ENCODE peak calls at places on chromosomes 12 and 14, in six cellular contexts. One of them, this sample, is unnamed.

GRCh38 chr12:26214121-26214520 is 18.7 kb downstream of the SSPN start:
- ATAC-seq in HepG2: no peak
- ATAC-seq in A549: no peak
- ATAC-seq in K562: no peak
- ATAC-seq in upper lobe of left lung: no peak
- ATAC-seq in GM12878: no peak
- ATAC-seq in this sample: no peak

GRCh38 chr12:51959211-51959610 is 7.7 kb downstream of the ACVR1B start:
- ATAC-seq in HepG2: peak
- ATAC-seq in A549: no peak
- ATAC-seq in K562: no peak
- ATAC-seq in upper lobe of left lung: no peak
- ATAC-seq in GM12878: no peak
- ATAC-seq in this sample: peak

GRCh38 chr14:65462411-65462810 is 49.9 kb downstream of the FUT8 start:
- ATAC-seq in HepG2: no peak
- ATAC-seq in A549: no peak
- ATAC-seq in K562: no peak
- ATAC-seq in upper lobe of left lung: no peak
- ATAC-seq in GM12878: peak
- ATAC-seq in this sample: no peak

GRCh38 chr14:28767851-28768548 is 1.4 kb downstream of the FOXG1 start:
- ATAC-seq in HepG2: peak
- ATAC-seq in A549: peak
- ATAC-seq in K562: peak
- ATAC-seq in upper lobe of left lung: no peak
- ATAC-seq in GM12878: no peak
- ATAC-seq in this sample: no peak

GRCh38 chr12:42780671-42781070 is 191.1 kb upstream of the PRICKLE1 start:
- ATAC-seq in HepG2: no peak
- ATAC-seq in A549: no peak
- ATAC-seq in K562: no peak
- ATAC-seq in upper lobe of left lung: no peak
- ATAC-seq in GM12878: no peak
- ATAC-seq in this sample: no peak

GRCh38 chr12:85688837-85689236 is 147.4 kb downstream of the RASSF9 start:
- ATAC-seq in HepG2: no peak
- ATAC-seq in A549: peak
- ATAC-seq in K562: no peak
- ATAC-seq in upper lobe of left lung: no peak
- ATAC-seq in GM12878: no peak
- ATAC-seq in this sample: no peak

GRCh38 chr14:51650721-51651387 is 856 bp upstream of the FRMD6 start:
- ATAC-seq in HepG2: no peak
- ATAC-seq in A549: peak
- ATAC-seq in K562: no peak
- ATAC-seq in upper lobe of left lung: no peak
- ATAC-seq in GM12878: no peak
- ATAC-seq in this sample: no peak

GRCh38 chr12:52249041-52249461 is 16.0 kb downstream of the KRT7 start:
- ATAC-seq in HepG2: no peak
- ATAC-seq in A549: peak
- ATAC-seq in K562: no peak
- ATAC-seq in upper lobe of left lung: peak
- ATAC-seq in GM12878: no peak
- ATAC-seq in this sample: peak

GRCh38 chr14:92121670-92122350 is at the start of the genes CPSF2 and NDUFB1:
- ATAC-seq in HepG2: peak
- ATAC-seq in A549: peak
- ATAC-seq in K562: peak
- ATAC-seq in upper lobe of left lung: peak
- ATAC-seq in GM12878: peak
- ATAC-seq in this sample: peak
- TF ChIP-seq EP300 in HepG2: no peak
- TF ChIP-seq EP300 in A549: no peak
- TF ChIP-seq EP300 in K562: no peak
- TF ChIP-seq EP300 in upper lobe of left lung: no peak
- TF ChIP-seq EP300 in GM12878: no peak
- TF ChIP-seq EP300 in this sample: no peak

DNA sequence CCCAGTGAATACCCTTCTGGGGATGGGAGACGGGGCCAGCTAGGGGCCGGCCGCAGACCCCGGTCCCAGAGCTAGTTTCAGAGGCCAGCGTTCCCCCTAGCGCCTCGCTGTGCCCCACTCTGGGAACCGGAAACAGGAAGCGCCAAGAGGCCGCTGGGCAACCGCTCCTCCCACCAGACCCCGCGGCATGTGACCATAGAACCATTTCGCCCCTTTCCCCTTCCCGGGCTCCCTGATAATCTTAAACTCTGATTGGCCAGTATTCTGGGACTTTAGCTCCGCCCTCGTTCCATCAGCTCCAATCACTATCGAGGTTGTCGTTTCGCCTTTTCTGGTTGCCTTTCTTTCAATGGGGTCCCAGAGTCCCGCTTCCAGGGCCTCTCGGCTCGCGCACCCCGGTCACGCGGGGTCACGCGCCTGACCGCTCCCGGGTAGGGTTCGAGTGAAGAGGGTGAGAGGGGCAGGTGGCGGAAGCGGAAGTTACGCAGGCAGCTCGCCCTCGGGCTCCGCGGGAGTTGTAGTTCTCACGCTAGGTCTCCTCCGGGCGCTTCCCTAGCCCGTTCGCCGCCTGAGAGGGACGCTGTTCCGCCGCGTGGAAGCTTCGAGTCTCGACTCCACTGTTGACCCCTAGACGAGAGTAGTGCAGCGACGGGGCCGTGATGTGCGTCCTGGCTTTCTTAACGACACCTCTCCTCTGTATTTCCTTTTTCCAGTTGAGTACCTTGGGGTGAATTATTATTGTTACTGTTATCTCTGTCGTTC is at the start of gene M6PR:
- ATAC-seq in HepG2: peak
- ATAC-seq in A549: peak
- ATAC-seq in K562: peak
- ATAC-seq in upper lobe of left lung: peak
- ATAC-seq in GM12878: peak
- ATAC-seq in this sample: peak
- TF ChIP-seq EP300 in HepG2: no peak
- TF ChIP-seq EP300 in A549: no peak
- TF ChIP-seq EP300 in K562: peak
- TF ChIP-seq EP300 in upper lobe of left lung: no peak
- TF ChIP-seq EP300 in GM12878: peak
- TF ChIP-seq EP300 in this sample: no peak

GRCh38 chr12:46354799-46355194 is 17.8 kb downstream of the SLC38A2 start:
- ATAC-seq in HepG2: peak
- ATAC-seq in A549: no peak
- ATAC-seq in K562: no peak
- ATAC-seq in upper lobe of left lung: no peak
- ATAC-seq in GM12878: no peak
- ATAC-seq in this sample: no peak
- TF ChIP-seq EP300 in HepG2: no peak
- TF ChIP-seq EP300 in A549: no peak
- TF ChIP-seq EP300 in K562: no peak
- TF ChIP-seq EP300 in upper lobe of left lung: no peak
- TF ChIP-seq EP300 in GM12878: no peak
- TF ChIP-seq EP300 in this sample: no peak

GRCh38 chr14:90658541-90658967 is 157.7 kb downstream of the TTC7B start:
- ATAC-seq in HepG2: no peak
- ATAC-seq in A549: no peak
- ATAC-seq in K562: peak
- ATAC-seq in upper lobe of left lung: peak
- ATAC-seq in GM12878: peak
- ATAC-seq in this sample: no peak
- TF ChIP-seq EP300 in HepG2: no peak
- TF ChIP-seq EP300 in A549: no peak
- TF ChIP-seq EP300 in K562: no peak
- TF ChIP-seq EP300 in upper lobe of left lung: no peak
- TF ChIP-seq EP300 in GM12878: no peak
- TF ChIP-seq EP300 in this sample: no peak

DNA sequence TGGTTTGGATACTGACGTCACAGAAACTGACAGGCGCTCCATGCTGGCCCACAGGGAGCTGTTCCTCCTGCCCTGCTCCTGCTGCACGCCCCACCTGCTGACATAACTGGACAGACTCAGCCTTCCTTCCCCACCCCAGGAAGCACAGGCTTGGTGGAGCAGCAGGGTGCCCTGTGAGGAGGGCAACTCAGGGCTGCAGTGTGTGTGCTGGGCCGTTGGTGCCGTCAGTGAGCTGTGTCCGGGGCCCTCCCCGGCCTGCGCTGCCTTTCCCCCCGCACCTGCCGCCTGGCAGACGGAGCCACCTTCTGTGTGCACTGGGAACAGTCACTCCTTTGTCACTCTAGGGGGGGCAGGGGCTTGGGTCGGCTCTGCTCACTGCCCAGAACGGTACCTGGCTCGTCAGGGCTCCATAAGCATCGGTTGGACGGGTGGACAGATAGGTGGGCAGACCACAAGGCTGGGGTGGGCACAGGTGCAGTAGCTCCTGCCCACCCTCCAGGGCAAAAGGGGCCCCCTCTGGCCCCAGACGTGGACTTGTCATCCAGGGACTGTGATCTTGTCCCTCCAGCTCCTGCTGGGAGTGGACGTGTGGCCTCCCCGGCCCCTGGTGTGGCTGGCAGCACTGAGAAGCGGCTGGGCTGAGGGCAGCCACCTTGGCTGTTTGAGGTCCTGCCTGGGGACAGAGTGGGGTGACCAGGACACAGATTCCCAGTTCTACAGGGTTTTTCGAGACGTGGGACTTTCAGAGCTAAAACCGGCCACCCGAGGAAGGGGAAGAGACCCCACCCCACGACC is 32.8 kb downstream of the FBRSL1 start:
- ATAC-seq in HepG2: peak
- ATAC-seq in A549: no peak
- ATAC-seq in K562: no peak
- ATAC-seq in upper lobe of left lung: no peak
- ATAC-seq in GM12878: no peak
- ATAC-seq in this sample: no peak
- TF ChIP-seq EP300 in HepG2: no peak
- TF ChIP-seq EP300 in A549: no peak
- TF ChIP-seq EP300 in K562: no peak
- TF ChIP-seq EP300 in upper lobe of left lung: no peak
- TF ChIP-seq EP300 in GM12878: no peak
- TF ChIP-seq EP300 in this sample: no peak

GRCh38 chr12:32568241-32568640 is 110.9 kb upstream of the DNM1L start:
- ATAC-seq in HepG2: no peak
- ATAC-seq in A549: peak
- ATAC-seq in K562: no peak
- ATAC-seq in upper lobe of left lung: no peak
- ATAC-seq in GM12878: no peak
- ATAC-seq in this sample: peak
- TF ChIP-seq EP300 in HepG2: no peak
- TF ChIP-seq EP300 in A549: no peak
- TF ChIP-seq EP300 in K562: no peak
- TF ChIP-seq EP300 in upper lobe of left lung: no peak
- TF ChIP-seq EP300 in GM12878: no peak
- TF ChIP-seq EP300 in this sample: no peak

This sample was measured in gastroesophageal sphincter.